ENCODE peak calls at places on chromosomes 13 and 19, in ten cellular contexts. One of them, this sample, is unnamed.

GRCh38 chr13:23871616-23872220 is 17.5 kb downstream of the MIPEP start:
- DNase-seq in foreskin fibroblast: peak; percentile 63
- DNase-seq in left colon: no peak
- DNase-seq in EL: peak; percentile 32
- DNase-seq in stimulated activated CD4-positive, alpha-beta T cell treated with anti-CD3 and anti-CD28 coated beads, Interleukin-4, amount 100 ng/mL, for 4 hours: no peak
- DNase-seq in activated naive CD8-positive, alpha-beta T cell treated with anti-CD3 and anti-CD28 coated beads, Interleukin-2, amount 50 U/mL, for 24 hours: no peak
- DNase-seq in COR-L47: peak; percentile 13
- DNase-seq in NCI-H524 treated with DMSO at 0.1 percent for 48 hours: no peak
- DNase-seq in NCI-H1092: no peak
- DNase-seq in stimulated activated CD8-positive, alpha-beta memory T cell treated with anti-CD3 and anti-CD28 coated beads, Interleukin-7, amount 100 ng/mL, for 1 hour: no peak
- DNase-seq in this sample: no peak

GRCh38 chr13:74132152-74132767 is 1.9 kb downstream of the KLF12 start:
- DNase-seq in NCI-H524 treated with DMSO at 0.1 percent for 48 hours: no peak
- DNase-seq in stimulated activated CD4-positive, alpha-beta T cell treated with anti-CD3 and anti-CD28 coated beads, Interleukin-4, amount 100 ng/mL, for 4 hours: peak; percentile 26
- DNase-seq in foreskin fibroblast: peak; percentile 36
- DNase-seq in stimulated activated CD8-positive, alpha-beta memory T cell treated with anti-CD3 and anti-CD28 coated beads, Interleukin-7, amount 100 ng/mL, for 1 hour: no peak
- DNase-seq in COR-L47: no peak
- DNase-seq in left colon: no peak
- DNase-seq in EL: peak; percentile 34
- DNase-seq in NCI-H1092: no peak
- DNase-seq in activated naive CD8-positive, alpha-beta T cell treated with anti-CD3 and anti-CD28 coated beads, Interleukin-2, amount 50 U/mL, for 24 hours: no peak
- DNase-seq in this sample: no peak

GRCh38 chr13:112657850-112658445 is 31.9 kb upstream of the ATP11A start:
- DNase-seq in left colon: no peak
- DNase-seq in EL: peak; percentile 87
- DNase-seq in foreskin fibroblast: peak; percentile 61
- DNase-seq in NCI-H524 treated with DMSO at 0.1 percent for 48 hours: no peak
- DNase-seq in stimulated activated CD8-positive, alpha-beta memory T cell treated with anti-CD3 and anti-CD28 coated beads, Interleukin-7, amount 100 ng/mL, for 1 hour: no peak
- DNase-seq in NCI-H1092: no peak
- DNase-seq in stimulated activated CD4-positive, alpha-beta T cell treated with anti-CD3 and anti-CD28 coated beads, Interleukin-4, amount 100 ng/mL, for 4 hours: no peak
- DNase-seq in activated naive CD8-positive, alpha-beta T cell treated with anti-CD3 and anti-CD28 coated beads, Interleukin-2, amount 50 U/mL, for 24 hours: no peak
- DNase-seq in COR-L47: no peak
- DNase-seq in this sample: no peak

GRCh38 chr13:40430234-40430633 is 236.2 kb downstream of the FOXO1 start:
- DNase-seq in NCI-H524 treated with DMSO at 0.1 percent for 48 hours: peak; percentile 38
- DNase-seq in stimulated activated CD8-positive, alpha-beta memory T cell treated with anti-CD3 and anti-CD28 coated beads, Interleukin-7, amount 100 ng/mL, for 1 hour: no peak
- DNase-seq in activated naive CD8-positive, alpha-beta T cell treated with anti-CD3 and anti-CD28 coated beads, Interleukin-2, amount 50 U/mL, for 24 hours: no peak
- DNase-seq in COR-L47: no peak
- DNase-seq in foreskin fibroblast: no peak
- DNase-seq in stimulated activated CD4-positive, alpha-beta T cell treated with anti-CD3 and anti-CD28 coated beads, Interleukin-4, amount 100 ng/mL, for 4 hours: no peak
- DNase-seq in NCI-H1092: no peak
- DNase-seq in left colon: no peak
- DNase-seq in EL: no peak
- DNase-seq in this sample: no peak

GRCh38 chr13:33489563-33489962 is 204.0 kb upstream of the STARD13 start:
- DNase-seq in EL: no peak
- DNase-seq in COR-L47: no peak
- DNase-seq in left colon: no peak
- DNase-seq in activated naive CD8-positive, alpha-beta T cell treated with anti-CD3 and anti-CD28 coated beads, Interleukin-2, amount 50 U/mL, for 24 hours: no peak
- DNase-seq in stimulated activated CD8-positive, alpha-beta memory T cell treated with anti-CD3 and anti-CD28 coated beads, Interleukin-7, amount 100 ng/mL, for 1 hour: no peak
- DNase-seq in stimulated activated CD4-positive, alpha-beta T cell treated with anti-CD3 and anti-CD28 coated beads, Interleukin-4, amount 100 ng/mL, for 4 hours: no peak
- DNase-seq in foreskin fibroblast: no peak
- DNase-seq in NCI-H1092: no peak
- DNase-seq in NCI-H524 treated with DMSO at 0.1 percent for 48 hours: no peak
- DNase-seq in this sample: no peak

GRCh38 chr13:94658926-94659649 is 53.3 kb downstream of the SOX21 start:
- DNase-seq in activated naive CD8-positive, alpha-beta T cell treated with anti-CD3 and anti-CD28 coated beads, Interleukin-2, amount 50 U/mL, for 24 hours: no peak
- DNase-seq in EL: no peak
- DNase-seq in left colon: no peak
- DNase-seq in stimulated activated CD8-positive, alpha-beta memory T cell treated with anti-CD3 and anti-CD28 coated beads, Interleukin-7, amount 100 ng/mL, for 1 hour: no peak
- DNase-seq in NCI-H1092: no peak
- DNase-seq in foreskin fibroblast: no peak
- DNase-seq in COR-L47: no peak
- DNase-seq in NCI-H524 treated with DMSO at 0.1 percent for 48 hours: no peak
- DNase-seq in stimulated activated CD4-positive, alpha-beta T cell treated with anti-CD3 and anti-CD28 coated beads, Interleukin-4, amount 100 ng/mL, for 4 hours: no peak
- DNase-seq in this sample: no peak

GRCh38 chr19:17079710-17080440 is 4.3 kb downstream of the MYO9B start:
- DNase-seq in left colon: peak; percentile 55
- DNase-seq in activated naive CD8-positive, alpha-beta T cell treated with anti-CD3 and anti-CD28 coated beads, Interleukin-2, amount 50 U/mL, for 24 hours: peak; percentile 70
- DNase-seq in EL: peak; percentile 99
- DNase-seq in foreskin fibroblast: peak; percentile 97
- DNase-seq in NCI-H524 treated with DMSO at 0.1 percent for 48 hours: no peak
- DNase-seq in stimulated activated CD8-positive, alpha-beta memory T cell treated with anti-CD3 and anti-CD28 coated beads, Interleukin-7, amount 100 ng/mL, for 1 hour: peak; percentile 31
- DNase-seq in COR-L47: no peak
- DNase-seq in NCI-H1092: peak; percentile 23
- DNase-seq in stimulated activated CD4-positive, alpha-beta T cell treated with anti-CD3 and anti-CD28 coated beads, Interleukin-4, amount 100 ng/mL, for 4 hours: peak; percentile 66
- DNase-seq in this sample: peak; percentile 78

GRCh38 chr19:18464646-18465045 is 26.7 kb upstream of the ISYNA1 start:
- DNase-seq in EL: peak; percentile 68
- DNase-seq in NCI-H1092: peak; percentile 94
- DNase-seq in left colon: peak; percentile 67
- DNase-seq in foreskin fibroblast: peak; percentile 85
- DNase-seq in stimulated activated CD4-positive, alpha-beta T cell treated with anti-CD3 and anti-CD28 coated beads, Interleukin-4, amount 100 ng/mL, for 4 hours: no peak
- DNase-seq in COR-L47: peak; percentile 94
- DNase-seq in activated naive CD8-positive, alpha-beta T cell treated with anti-CD3 and anti-CD28 coated beads, Interleukin-2, amount 50 U/mL, for 24 hours: no peak
- DNase-seq in stimulated activated CD8-positive, alpha-beta memory T cell treated with anti-CD3 and anti-CD28 coated beads, Interleukin-7, amount 100 ng/mL, for 1 hour: no peak
- DNase-seq in NCI-H524 treated with DMSO at 0.1 percent for 48 hours: no peak
- DNase-seq in this sample: no peak

GRCh38 chr19:18590273-18591272 is 2.0 kb downstream of the REX1BD start:
- DNase-seq in foreskin fibroblast: peak; percentile 49
- DNase-seq in left colon: peak; percentile 36
- DNase-seq in COR-L47: no peak
- DNase-seq in NCI-H524 treated with DMSO at 0.1 percent for 48 hours: no peak
- DNase-seq in EL: peak; percentile 21
- DNase-seq in NCI-H1092: peak; percentile 31
- DNase-seq in stimulated activated CD4-positive, alpha-beta T cell treated with anti-CD3 and anti-CD28 coated beads, Interleukin-4, amount 100 ng/mL, for 4 hours: no peak
- DNase-seq in stimulated activated CD8-positive, alpha-beta memory T cell treated with anti-CD3 and anti-CD28 coated beads, Interleukin-7, amount 100 ng/mL, for 1 hour: no peak
- DNase-seq in activated naive CD8-positive, alpha-beta T cell treated with anti-CD3 and anti-CD28 coated beads, Interleukin-2, amount 50 U/mL, for 24 hours: no peak
- DNase-seq in this sample: no peak